ENCODE peak calls at places on chromosome 13, in four cellular contexts. One of them, this sample, is unnamed.

GRCh38 chr13:36872621-36873020 is 47.4 kb downstream of the SMAD9 start:
- DNase-seq in K562: no peak
- DNase-seq in GM12878: no peak
- DNase-seq in H1: no peak
- DNase-seq in this sample: no peak

GRCh38 chr13:42377640-42378382 is 105.9 kb downstream of the AKAP11 start:
- DNase-seq in K562: no peak
- DNase-seq in H1: no peak
- DNase-seq in GM12878: peak; percentile 100
- DNase-seq in this sample: no peak

GRCh38 chr13:37138917-37139316 is 33.5 kb upstream of the CSNK1A1L start:
- DNase-seq in K562: no peak
- DNase-seq in H1: no peak
- DNase-seq in GM12878: no peak
- DNase-seq in this sample: no peak

GRCh38 chr13:65468628-65469027 is 1761.5 kb downstream of the PCDH9 start:
- DNase-seq in GM12878: no peak
- DNase-seq in H1: no peak
- DNase-seq in K562: peak; percentile 0
- DNase-seq in this sample: no peak

GRCh38 chr13:50156140-50156539 is 140.9 kb downstream of the KCNRG start:
- DNase-seq in K562: no peak
- DNase-seq in H1: no peak
- DNase-seq in GM12878: no peak
- DNase-seq in this sample: no peak

GRCh38 chr13:23790591-23791170 is 98.5 kb downstream of the MIPEP start:
- DNase-seq in K562: no peak
- DNase-seq in H1: no peak
- DNase-seq in GM12878: no peak
- DNase-seq in this sample: no peak

GRCh38 chr13:39603424-39603947 is 493 bp upstream of the LHFPL6 start:
- DNase-seq in GM12878: no peak
- DNase-seq in H1: no peak
- DNase-seq in K562: no peak
- DNase-seq in this sample: peak; percentile 25

GRCh38 chr13:113029487-113030258 is 60.7 kb downstream of the MCF2L start:
- DNase-seq in K562: peak; percentile 46
- DNase-seq in H1: no peak
- DNase-seq in GM12878: no peak
- DNase-seq in this sample: peak; percentile 92

GRCh38 chr13:23828866-23829265 is 60.3 kb downstream of the MIPEP start:
- DNase-seq in K562: no peak
- DNase-seq in H1: no peak
- DNase-seq in GM12878: no peak
- DNase-seq in this sample: no peak

GRCh38 chr13:84774111-84774510 is 891.8 kb upstream of the SLITRK1 start:
- DNase-seq in K562: no peak
- DNase-seq in GM12878: no peak
- DNase-seq in H1: no peak
- DNase-seq in this sample: no peak

GRCh38 chr13:107883561-107884175 is 331.7 kb downstream of the LIG4 start:
- DNase-seq in GM12878: no peak
- DNase-seq in K562: peak; percentile 97
- DNase-seq in H1: no peak
- DNase-seq in this sample: no peak

GRCh38 chr13:112965573-112966115 is 3.4 kb upstream of the MCF2L start:
- DNase-seq in GM12878: no peak
- DNase-seq in H1: no peak
- DNase-seq in K562: no peak
- DNase-seq in this sample: no peak

GRCh38 chr13:31722684-31723083 is 16.6 kb upstream of the RXFP2 start:
- DNase-seq in H1: no peak
- DNase-seq in K562: no peak
- DNase-seq in GM12878: no peak
- DNase-seq in this sample: peak; percentile 68

GRCh38 chr13:85261757-85262346 is 537.4 kb downstream of the SLITRK6 start:
- DNase-seq in K562: no peak
- DNase-seq in H1: no peak
- DNase-seq in GM12878: no peak
- DNase-seq in this sample: no peak

GRCh38 chr13:77698211-77699058 is 948 bp downstream of the SLAIN1 start:
- DNase-seq in H1: no peak
- DNase-seq in GM12878: no peak
- DNase-seq in K562: no peak
- DNase-seq in this sample: peak; percentile 72

GRCh38 chr13:112957295-112957677 is 11.7 kb upstream of the MCF2L start:
- DNase-seq in K562: no peak
- DNase-seq in GM12878: no peak
- DNase-seq in H1: no peak
- DNase-seq in this sample: no peak

GRCh38 chr13:40993987-40994386 is 25.1 kb downstream of the ELF1 start:
- DNase-seq in H1: no peak
- DNase-seq in K562: no peak
- DNase-seq in GM12878: no peak
- DNase-seq in this sample: no peak

GRCh38 chr13:30796132-30796832 is 60.9 kb downstream of the ALOX5AP start:
- DNase-seq in H1: no peak
- DNase-seq in GM12878: peak; percentile 45
- DNase-seq in K562: no peak
- DNase-seq in this sample: no peak

GRCh38 chr13:31775148-31775547 is 35.8 kb downstream of the RXFP2 start:
- DNase-seq in GM12878: no peak
- DNase-seq in K562: no peak
- DNase-seq in H1: no peak
- DNase-seq in this sample: no peak

GRCh38 chr13:96091164-96091931 is 1.4 kb downstream of the HS6ST3 start:
- DNase-seq in GM12878: no peak
- DNase-seq in K562: no peak
- DNase-seq in H1: no peak
- DNase-seq in this sample: peak; percentile 46

GRCh38 chr13:88005188-88005587 is 334.0 kb downstream of the SLITRK5 start:
- DNase-seq in K562: no peak
- DNase-seq in GM12878: no peak
- DNase-seq in H1: no peak
- DNase-seq in this sample: no peak

GRCh38 chr13:52353116-52353718 is 52.8 kb downstream of the THSD1 start:
- DNase-seq in GM12878: no peak
- DNase-seq in K562: no peak
- DNase-seq in H1: no peak
- DNase-seq in this sample: no peak

GRCh38 chr13:40192516-40193257 is 473.8 kb downstream of the FOXO1 start:
- DNase-seq in K562: no peak
- DNase-seq in H1: no peak
- DNase-seq in GM12878: no peak
- DNase-seq in this sample: no peak

GRCh38 chr13:35781044-35781443 is 304.6 kb upstream of the MAB21L1 start:
- DNase-seq in K562: no peak
- DNase-seq in GM12878: no peak
- DNase-seq in H1: no peak
- DNase-seq in this sample: no peak

GRCh38 chr13:20995245-20995829 is 66.0 kb downstream of the LATS2 start:
- DNase-seq in K562: peak; percentile 57
- DNase-seq in GM12878: no peak
- DNase-seq in H1: no peak
- DNase-seq in this sample: no peak

GRCh38 chr13:44989941-44990340 is 603 bp downstream of the GPALPP1 start:
- DNase-seq in GM12878: no peak
- DNase-seq in K562: peak; percentile 5
- DNase-seq in H1: no peak
- DNase-seq in this sample: peak; percentile 22

GRCh38 chr13:73607489-73608156 is 526.6 kb downstream of the KLF12 start:
- DNase-seq in GM12878: no peak
- DNase-seq in H1: no peak
- DNase-seq in K562: no peak
- DNase-seq in this sample: no peak

GRCh38 chr13:94858856-94859811 is 146.8 kb upstream of the SOX21 start:
- DNase-seq in K562: no peak
- DNase-seq in GM12878: no peak
- DNase-seq in H1: no peak
- DNase-seq in this sample: no peak

GRCh38 chr13:26619321-26619720 is 61.8 kb downstream of the WASF3 start:
- DNase-seq in GM12878: no peak
- DNase-seq in H1: no peak
- DNase-seq in K562: no peak
- DNase-seq in this sample: no peak

GRCh38 chr13:38687246-38688229 is 661 bp downstream of the FREM2 start:
- DNase-seq in K562: no peak
- DNase-seq in GM12878: no peak
- DNase-seq in H1: no peak
- DNase-seq in this sample: peak; percentile 15

GRCh38 chr13:40370662-40371061 is 295.8 kb downstream of the FOXO1 start:
- DNase-seq in H1: no peak
- DNase-seq in K562: no peak
- DNase-seq in GM12878: no peak
- DNase-seq in this sample: no peak

GRCh38 chr13:100382787-100383186 is 205.8 kb downstream of the GGACT start:
- DNase-seq in K562: no peak
- DNase-seq in GM12878: no peak
- DNase-seq in H1: no peak
- DNase-seq in this sample: no peak

GRCh38 chr13:41327994-41328778 is 17.1 kb downstream of the NAA16 start:
- DNase-seq in H1: no peak
- DNase-seq in GM12878: no peak
- DNase-seq in K562: no peak
- DNase-seq in this sample: no peak

GRCh38 chr13:36006347-36006746 is 124.8 kb downstream of the DCLK1 start:
- DNase-seq in K562: no peak
- DNase-seq in H1: no peak
- DNase-seq in GM12878: no peak
- DNase-seq in this sample: no peak

GRCh38 chr13:26771796-26772195 is 11.2 kb upstream of the GPR12 start:
- DNase-seq in K562: no peak
- DNase-seq in GM12878: no peak
- DNase-seq in H1: no peak
- DNase-seq in this sample: no peak

GRCh38 chr13:75455962-75456361 is 26.0 kb downstream of the TBC1D4 start:
- DNase-seq in H1: no peak
- DNase-seq in K562: no peak
- DNase-seq in GM12878: no peak
- DNase-seq in this sample: no peak
- H3K4me2 ChIP-seq in H1: no peak overlapping the region
- H3K4me2 ChIP-seq in K562: no peak overlapping the region
- H3K4me2 ChIP-seq in GM12878: no peak overlapping the region
- H3K4me2 ChIP-seq in this sample: no peak overlapping the region

GRCh38 chr13:34372581-34372980 is 554.6 kb downstream of the RFC3 start:
- DNase-seq in H1: no peak
- DNase-seq in K562: no peak
- DNase-seq in GM12878: no peak
- DNase-seq in this sample: no peak
- TF ChIP-seq NRF1 in H1: no peak
- TF ChIP-seq NRF1 in K562: no peak
- TF ChIP-seq NRF1 in GM12878: no peak
- TF ChIP-seq NRF1 in this sample: no peak

GRCh38 chr13:47858678-47859050 is 142.4 kb downstream of the SUCLA2 start:
- DNase-seq in GM12878: no peak
- DNase-seq in K562: no peak
- DNase-seq in H1: no peak
- DNase-seq in this sample: no peak
- H3K4me2 ChIP-seq in GM12878: no peak overlapping the region
- H3K4me2 ChIP-seq in K562: no peak overlapping the region
- H3K4me2 ChIP-seq in H1: no peak overlapping the region
- H3K4me2 ChIP-seq in this sample: peak overlapping the region; percentile 17

GRCh38 chr13:111484129-111484925 is 163.9 kb downstream of the TEX29 start:
- DNase-seq in GM12878: no peak
- DNase-seq in H1: no peak
- DNase-seq in K562: no peak
- DNase-seq in this sample: no peak
- TF ChIP-seq NRF1 in GM12878: no peak
- TF ChIP-seq NRF1 in H1: no peak
- TF ChIP-seq NRF1 in K562: no peak
- TF ChIP-seq NRF1 in this sample: no peak

DNA sequence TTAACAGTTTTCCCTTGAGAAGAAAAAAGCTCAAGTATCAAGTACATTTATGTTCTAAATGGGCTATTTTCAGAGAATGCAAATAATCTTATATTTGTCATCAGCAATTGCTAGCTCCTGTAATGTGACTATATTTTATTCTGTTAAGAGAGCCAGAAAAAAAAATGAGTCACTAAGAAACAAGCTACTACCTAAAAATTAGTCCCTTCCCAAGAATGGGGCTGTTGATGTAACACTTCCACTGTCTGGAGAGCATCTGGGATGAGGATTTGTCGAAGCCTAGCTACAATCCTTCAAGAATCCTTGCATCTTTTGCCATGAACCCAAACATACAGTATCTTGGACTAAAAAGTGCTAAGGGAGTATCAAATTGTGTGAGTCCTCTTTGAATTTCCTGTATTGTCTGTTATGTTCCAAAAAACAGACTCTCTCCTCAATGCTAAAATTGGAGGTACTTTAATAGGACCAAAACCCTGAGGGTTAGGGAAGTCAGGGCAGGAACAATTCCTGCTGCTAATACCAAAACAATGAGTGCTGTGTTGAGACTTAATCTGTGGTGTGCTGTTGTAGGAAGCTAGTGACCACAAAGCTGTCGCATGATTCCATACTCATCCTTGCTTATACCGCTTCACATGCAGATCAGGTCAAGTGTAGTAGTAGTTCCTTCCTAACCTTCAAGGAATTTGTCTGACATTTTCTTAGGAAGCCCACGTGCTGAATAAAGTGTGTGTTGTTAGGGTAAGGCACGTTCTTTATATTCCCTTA is 4.9 kb upstream of the ZC3H13 start:
- DNase-seq in GM12878: no peak
- DNase-seq in H1: no peak
- DNase-seq in K562: no peak
- DNase-seq in this sample: no peak
- H3K4me2 ChIP-seq in GM12878: no peak overlapping the region
- H3K4me2 ChIP-seq in H1: no peak overlapping the region
- H3K4me2 ChIP-seq in K562: no peak overlapping the region
- H3K4me2 ChIP-seq in this sample: no peak overlapping the region